ENCODE peak calls at places on chromosomes 4 and X, in seven cellular contexts. I, B, A, L, K, O and Y are unnamed samples.

GRCh38 chr4:35559559-35560365 is 684.6 kb downstream of the ARAP2 start:
- DNase-seq in I (no peak), B (no peak), A (no peak), L (peak; percentile 36), K (peak; percentile 23), O (no peak), Y (no peak)

GRCh38 chr4:108492816-108493595 is 127.4 kb upstream of the RPL34 start:
- DNase-seq in I (no peak), B (peak; percentile 39), A (no peak), L (peak; percentile 52), K (peak; percentile 75), O (peak; percentile 31), Y (peak; percentile 13)

GRCh38 chrX:3346436-3347329 is at the start of gene MXRA5:
- DNase-seq in I (no peak), B (no peak), A (no peak), L (no peak), K (peak; percentile 74), O (no peak), Y (peak; percentile 27)

GRCh38 chr4:138967313-138967712 is 48.3 kb upstream of the NOCT start:
- DNase-seq in I (no peak), B (no peak), A (no peak), L (no peak), K (no peak), O (no peak), Y (no peak)

GRCh38 chr4:115418997-115419396 is 305.6 kb upstream of the NDST4 start:
- DNase-seq in I (no peak), B (no peak), A (no peak), L (no peak), K (no peak), O (no peak), Y (no peak)

GRCh38 chr4:184417802-184418511 is 56.4 kb downstream of the IRF2 start:
- DNase-seq in I (no peak), B (no peak), A (peak; percentile 30), L (no peak), K (no peak), O (no peak), Y (no peak)

GRCh38 chr4:1010522-1011021 is 854 bp upstream of the FGFRL1 start:
- DNase-seq in I (peak; percentile 48), B (peak; percentile 18), A (peak; percentile 42), L (peak; percentile 81), K (peak; percentile 59), O (peak; percentile 68), Y (no peak)

GRCh38 chrX:95330292-95330691 is 1354.3 kb upstream of the DIAPH2 start:
- DNase-seq in I (no peak), B (no peak), A (no peak), L (no peak), K (no peak), O (no peak), Y (no peak)

GRCh38 chrX:45731448-45731847 is 530.8 kb upstream of the DIPK2B start:
- DNase-seq in I (no peak), B (no peak), A (no peak), L (no peak), K (no peak), O (no peak), Y (no peak)

GRCh38 chr4:40070387-40070786 is 13.7 kb downstream of the N4BP2 start:
- DNase-seq in I (no peak), B (no peak), A (no peak), L (no peak), K (no peak), O (no peak), Y (no peak)

GRCh38 chr4:173337463-173337862 is 3.3 kb upstream of the HMGB2 start:
- DNase-seq in I (no peak), B (no peak), A (no peak), L (no peak), K (no peak), O (no peak), Y (no peak)

GRCh38 chrX:127574829-127575228 is 477.4 kb downstream of the ACTRT1 start:
- DNase-seq in I (no peak), B (no peak), A (no peak), L (no peak), K (no peak), O (no peak), Y (no peak)

GRCh38 chr4:127501103-127501502 is 131.7 kb upstream of the INTU start:
- DNase-seq in I (no peak), B (no peak), A (no peak), L (no peak), K (no peak), O (no peak), Y (no peak)

GRCh38 chr4:77443941-77444340 is 161.7 kb upstream of the CXCL13 start:
- DNase-seq in I (no peak), B (no peak), A (no peak), L (no peak), K (no peak), O (no peak), Y (peak; percentile 90)

GRCh38 chr4:140947507-140947906 is 185.8 kb downstream of the RNF150 start:
- DNase-seq in I (no peak), B (no peak), A (peak; percentile 32), L (no peak), K (no peak), O (no peak), Y (no peak)

GRCh38 chr4:2085496-2085901 is 26.4 kb downstream of the NAT8L start:
- DNase-seq in I (peak; percentile 12), B (no peak), A (no peak), L (no peak), K (no peak), O (peak; percentile 8), Y (no peak)

GRCh38 chr4:40056722-40057539 is at the start of gene N4BP2:
- DNase-seq in I (peak; percentile 78), B (peak; percentile 92), A (peak; percentile 88), L (peak; percentile 88), K (peak; percentile 96), O (peak; percentile 86), Y (peak; percentile 90)

GRCh38 chr4:57205580-57205979 is 95.4 kb upstream of the IGFBP7 start:
- DNase-seq in I (no peak), B (no peak), A (no peak), L (no peak), K (no peak), O (no peak), Y (no peak)

GRCh38 chr4:81844717-81845116 is 373.0 kb upstream of the RASGEF1B start:
- DNase-seq in I (peak; percentile 89), B (peak; percentile 86), A (peak; percentile 79), L (no peak), K (peak; percentile 84), O (peak; percentile 84), Y (peak; percentile 82)

GRCh38 chr4:31539279-31540074 is 819.3 kb downstream of the PCDH7 start:
- DNase-seq in I (no peak), B (no peak), A (no peak), L (no peak), K (no peak), O (no peak), Y (no peak)

GRCh38 chrX:1492421-1493012 is 39.8 kb upstream of the ASMTL start:
- DNase-seq in I (no peak), B (peak; percentile 51), A (no peak), L (no peak), K (no peak), O (no peak), Y (no peak)
- H3K4me1 ChIP-seq in I (peaks cover 5% of the 10 kb centered on the region), B (peaks cover 60% of the 10 kb centered on the region), A (no peaks in the 10 kb centered on the region), L (no peaks in the 10 kb centered on the region), K (peaks cover 10% of the 10 kb centered on the region), O (no peaks in the 10 kb centered on the region), Y (no peaks in the 10 kb centered on the region)

DNA sequence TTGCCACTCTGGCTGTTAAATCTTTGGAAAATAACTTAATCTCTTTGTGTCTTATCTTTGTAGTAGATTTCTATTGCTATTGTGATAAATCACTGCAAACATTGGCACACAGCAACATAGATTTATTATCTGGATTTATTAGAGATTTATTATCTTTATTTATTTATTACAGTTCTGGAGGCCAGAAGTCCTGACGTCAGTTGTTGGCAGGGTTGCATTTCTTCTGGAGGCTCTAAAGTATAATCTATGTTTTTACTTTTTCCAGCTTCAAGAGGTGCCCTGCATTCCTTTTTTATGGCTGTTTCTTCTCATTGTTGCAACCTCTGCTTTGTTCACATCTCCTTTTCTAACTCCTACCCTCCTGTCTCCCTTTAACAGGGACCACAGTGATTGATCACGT is 542.8 kb downstream of the GRXCR1 start:
- DNase-seq in I (no peak), B (no peak), A (no peak), L (no peak), K (no peak), O (no peak), Y (no peak)
- H3K9me3 ChIP-seq in I (no peaks in the 10 kb centered on the region), B (peaks cover 8% of the 10 kb centered on the region), A (no peaks in the 10 kb centered on the region), L (no peaks in the 10 kb centered on the region), K (peaks cover 8% of the 10 kb centered on the region), O (no peaks in the 10 kb centered on the region), Y (no peaks in the 10 kb centered on the region)

GRCh38 chr4:7928711-7929505 is 10.8 kb downstream of the AFAP1 start:
- DNase-seq in I (no peak), B (no peak), A (no peak), L (no peak), K (peak; percentile 46), O (no peak), Y (no peak)
- TF ChIP-seq CTCF in I (no peak), B (no peak), A (peak; percentile 12), L (no peak), K (peak; percentile 48), O (no peak), Y (peak; percentile 33)

GRCh38 chr4:55547461-55547770 is 707 bp upstream of the CLOCK start:
- DNase-seq in I (peak; percentile 67), B (no peak), A (no peak), L (no peak), K (peak; percentile 79), O (no peak), Y (peak; percentile 66)

GRCh38 chr4:55547918-55548317 is 1.2 kb upstream of the CLOCK start:
- DNase-seq in I (no peak), B (no peak), A (no peak), L (no peak), K (no peak), O (no peak), Y (no peak)

GRCh38 chr4:55546633-55547460 is at the start of gene CLOCK:
- DNase-seq in I (peak; percentile 89), B (peak; percentile 86), A (peak; percentile 89), L (peak; percentile 90), K (peak; percentile 96), O (peak; percentile 83), Y (peak; percentile 93)

GRCh38 chr4:55545133-55545532 is 1.6 kb downstream of the CLOCK start:
- DNase-seq in I (no peak), B (no peak), A (peak; percentile 44), L (no peak), K (peak; percentile 31), O (no peak), Y (peak; percentile 15)

DNA sequence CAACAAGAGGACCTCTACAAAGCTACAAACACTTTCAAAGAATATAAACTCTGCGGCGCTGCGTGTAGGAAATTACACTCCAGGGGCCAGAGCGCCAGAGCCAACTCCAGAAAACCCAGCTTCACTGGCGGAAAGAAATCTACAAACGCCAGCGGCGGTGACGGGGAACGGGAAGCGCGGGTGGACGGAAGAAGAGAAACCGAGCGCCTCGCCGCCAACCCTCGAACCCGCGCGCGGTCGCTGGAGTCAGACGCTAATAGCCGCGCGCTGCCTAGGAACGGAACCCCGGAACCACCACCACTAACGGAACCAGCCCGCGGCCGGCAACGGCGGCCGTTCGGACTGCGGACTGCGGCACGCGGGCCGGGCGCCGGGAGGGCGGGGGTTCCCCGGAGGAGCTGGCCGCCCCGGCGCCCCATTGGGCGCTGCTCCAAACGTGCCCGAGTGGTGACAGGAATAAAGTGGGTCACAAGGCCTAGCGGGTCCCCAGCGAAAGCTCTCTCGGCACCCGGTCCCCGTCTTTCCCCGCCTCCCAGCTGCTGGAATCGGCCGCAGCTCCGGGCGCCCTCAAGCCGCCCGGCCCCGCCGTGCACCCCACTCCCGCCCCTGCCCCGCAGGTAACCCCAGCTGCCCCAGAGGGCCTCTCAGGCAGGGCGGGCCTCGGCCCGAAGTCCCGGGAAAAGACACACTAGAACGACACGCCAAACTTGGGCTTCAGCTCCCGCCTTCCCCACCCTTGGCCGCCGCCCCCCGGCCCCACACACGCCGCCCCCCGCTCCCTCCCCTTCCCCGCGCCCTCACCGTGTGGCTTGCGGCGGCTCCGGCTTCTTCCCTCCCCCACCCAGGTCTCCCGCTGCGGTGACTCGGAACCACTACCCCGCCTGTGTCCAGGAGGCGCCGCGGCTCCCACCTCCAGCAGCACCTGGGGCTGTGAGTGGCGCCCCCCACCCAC is 752 bp downstream of the CLOCK start:
- DNase-seq in I (peak; percentile 77), B (peak; percentile 68), A (peak; percentile 67), L (peak; percentile 89), K (peak; percentile 79), O (peak; percentile 81), Y (peak; percentile 93)
- H3K4me1 ChIP-seq in I (no peaks in the 10 kb centered on the region), B (peaks cover 7% of the 10 kb centered on the region), A (peaks cover 11% of the 10 kb centered on the region), L (peaks cover 12% of the 10 kb centered on the region), K (peaks cover 22% of the 10 kb centered on the region), O (no peaks in the 10 kb centered on the region), Y (peaks cover 26% of the 10 kb centered on the region)